ENCODE peak calls at places on chromosomes 11 and 22, in five cellular contexts. R, G, K, B and V are unnamed samples.

GRCh38 chr11:46366661-46367161 is 14.8 kb upstream of the MDK start:
- DNase-seq in R (no peak), G (no peak), K (no peak), B (no peak), V (no peak)

GRCh38 chr11:58578635-58579191 is at the start of gene ZFP91:
- DNase-seq in R (peak), G (peak), K (peak), B (peak), V (peak)

GRCh38 chr22:43412808-43413785 is 1.3 kb downstream of the MPPED1 start:
- DNase-seq in R (no peak), G (no peak), K (no peak), B (peak), V (no peak)

GRCh38 chr11:125724125-125724524 is 22.0 kb upstream of the PATE1 start:
- DNase-seq in R (no peak), G (no peak), K (peak), B (peak), V (no peak)

GRCh38 chr11:92330114-92330513 is 105.5 kb downstream of the FAT3 start:
- DNase-seq in R (no peak), G (no peak), K (no peak), B (no peak), V (no peak)

GRCh38 chr11:112364962-112365481 is 104.4 kb upstream of the PLET1 start:
- DNase-seq in R (peak), G (no peak), K (peak), B (no peak), V (no peak)

GRCh38 chr11:75507571-75507970 is 18.2 kb downstream of the GDPD5 start:
- DNase-seq in R (no peak), G (no peak), K (no peak), B (no peak), V (no peak)

GRCh38 chr11:2688381-2689231 is 11.2 kb downstream of the KCNQ1OT1 start:
- DNase-seq in R (no peak), G (no peak), K (no peak), B (no peak), V (no peak)

GRCh38 chr11:70525006-70525405 is 126.7 kb downstream of the CTTN start:
- DNase-seq in R (no peak), G (no peak), K (no peak), B (no peak), V (no peak)